ENCODE peak calls at places on chromosomes 2 and 18, in seven cellular contexts. One of them, this sample, is unnamed.
A peak's percentile ranks its signal among the peaks of the same experiment; 100 is the strongest.

GRCh38 chr2:15792331-15792730 is 148.0 kb upstream of the MYCN start:
- DNase-seq in right atrium auricular region: no peak
- DNase-seq in GM20000: no peak
- DNase-seq in kidney: no peak
- DNase-seq in HCEC 1CT: no peak
- DNase-seq in GM13977: no peak
- DNase-seq in lung microvascular endothelial cell: no peak
- DNase-seq in this sample: no peak

GRCh38 chr2:190533175-190533967 is 1.2 kb downstream of the NEMP2 start:
- DNase-seq in GM20000: no peak
- DNase-seq in lung microvascular endothelial cell: no peak
- DNase-seq in GM13977: no peak
- DNase-seq in right atrium auricular region: no peak
- DNase-seq in kidney: no peak
- DNase-seq in HCEC 1CT: no peak
- DNase-seq in this sample: no peak

GRCh38 chr2:4354678-4355077 is 651.3 kb downstream of the DCDC2C start:
- DNase-seq in kidney: no peak
- DNase-seq in GM20000: peak; percentile 14
- DNase-seq in HCEC 1CT: no peak
- DNase-seq in right atrium auricular region: no peak
- DNase-seq in GM13977: no peak
- DNase-seq in lung microvascular endothelial cell: no peak
- DNase-seq in this sample: no peak

GRCh38 chr2:9102861-9103662 is 99.6 kb upstream of the MBOAT2 start:
- DNase-seq in GM13977: no peak
- DNase-seq in GM20000: no peak
- DNase-seq in right atrium auricular region: no peak
- DNase-seq in kidney: peak; percentile 83
- DNase-seq in lung microvascular endothelial cell: no peak
- DNase-seq in HCEC 1CT: no peak
- DNase-seq in this sample: no peak

GRCh38 chr2:205527801-205528200 is 154.5 kb upstream of the NRP2 start:
- DNase-seq in right atrium auricular region: no peak
- DNase-seq in kidney: no peak
- DNase-seq in lung microvascular endothelial cell: no peak
- DNase-seq in GM13977: no peak
- DNase-seq in GM20000: no peak
- DNase-seq in HCEC 1CT: peak; percentile 51
- DNase-seq in this sample: peak; percentile 55

GRCh38 chr2:96527990-96528679 is 8.4 kb upstream of the ARID5A start:
- DNase-seq in HCEC 1CT: no peak
- DNase-seq in lung microvascular endothelial cell: peak; percentile 42
- DNase-seq in kidney: no peak
- DNase-seq in right atrium auricular region: peak; percentile 85
- DNase-seq in GM13977: peak; percentile 51
- DNase-seq in GM20000: no peak
- DNase-seq in this sample: no peak

GRCh38 chr2:38509322-38509946 is 93.3 kb downstream of the HNRNPLL start:
- DNase-seq in GM13977: no peak
- DNase-seq in GM20000: no peak
- DNase-seq in right atrium auricular region: no peak
- DNase-seq in lung microvascular endothelial cell: peak; percentile 27
- DNase-seq in HCEC 1CT: peak; percentile 58
- DNase-seq in kidney: no peak
- DNase-seq in this sample: peak; percentile 66

GRCh38 chr2:204240961-204241360 is 304.3 kb upstream of the PARD3B start:
- DNase-seq in kidney: no peak
- DNase-seq in right atrium auricular region: no peak
- DNase-seq in GM13977: no peak
- DNase-seq in GM20000: no peak
- DNase-seq in lung microvascular endothelial cell: no peak
- DNase-seq in HCEC 1CT: no peak
- DNase-seq in this sample: no peak

GRCh38 chr18:67310826-67311225 is 205.7 kb downstream of the DSEL start:
- DNase-seq in GM20000: no peak
- DNase-seq in kidney: no peak
- DNase-seq in HCEC 1CT: peak; percentile 65
- DNase-seq in lung microvascular endothelial cell: no peak
- DNase-seq in right atrium auricular region: no peak
- DNase-seq in GM13977: no peak
- DNase-seq in this sample: peak; percentile 33

GRCh38 chr2:143623270-143623669 is 494.1 kb downstream of the ARHGAP15 start:
- DNase-seq in kidney: no peak
- DNase-seq in GM20000: no peak
- DNase-seq in GM13977: no peak
- DNase-seq in HCEC 1CT: no peak
- DNase-seq in lung microvascular endothelial cell: no peak
- DNase-seq in right atrium auricular region: no peak
- DNase-seq in this sample: no peak

GRCh38 chr2:10433948-10434884 is 13.9 kb downstream of the ODC1 start:
- DNase-seq in right atrium auricular region: no peak
- DNase-seq in lung microvascular endothelial cell: no peak
- DNase-seq in GM13977: no peak
- DNase-seq in kidney: no peak
- DNase-seq in GM20000: no peak
- DNase-seq in HCEC 1CT: no peak
- DNase-seq in this sample: no peak

GRCh38 chr2:176589956-176590509 is 320.8 kb downstream of the MTX2 start:
- DNase-seq in kidney: no peak
- DNase-seq in right atrium auricular region: no peak
- DNase-seq in GM13977: no peak
- DNase-seq in HCEC 1CT: no peak
- DNase-seq in GM20000: no peak
- DNase-seq in lung microvascular endothelial cell: no peak
- DNase-seq in this sample: no peak

GRCh38 chr2:239716536-239717318 is 308.4 kb downstream of the NDUFA10 start:
- DNase-seq in kidney: no peak
- DNase-seq in HCEC 1CT: no peak
- DNase-seq in GM20000: no peak
- DNase-seq in GM13977: no peak
- DNase-seq in right atrium auricular region: no peak
- DNase-seq in lung microvascular endothelial cell: peak; percentile 48
- DNase-seq in this sample: no peak

GRCh38 chr18:68837665-68838390 is 39.9 kb downstream of the CCDC102B start:
- DNase-seq in lung microvascular endothelial cell: no peak
- DNase-seq in GM20000: no peak
- DNase-seq in GM13977: no peak
- DNase-seq in HCEC 1CT: peak; percentile 83
- DNase-seq in right atrium auricular region: no peak
- DNase-seq in kidney: no peak
- DNase-seq in this sample: peak; percentile 77

GRCh38 chr2:142940606-142941223 is 63.3 kb downstream of the KYNU start:
- DNase-seq in GM13977: no peak
- DNase-seq in lung microvascular endothelial cell: no peak
- DNase-seq in GM20000: no peak
- DNase-seq in HCEC 1CT: no peak
- DNase-seq in right atrium auricular region: no peak
- DNase-seq in kidney: no peak
- DNase-seq in this sample: no peak

GRCh38 chr2:18659891-18660290 is 70.5 kb upstream of the NT5C1B start:
- DNase-seq in HCEC 1CT: no peak
- DNase-seq in lung microvascular endothelial cell: no peak
- DNase-seq in GM13977: no peak
- DNase-seq in right atrium auricular region: no peak
- DNase-seq in GM20000: no peak
- DNase-seq in kidney: no peak
- DNase-seq in this sample: no peak

GRCh38 chr18:55189972-55190371 is 230.7 kb upstream of the CCDC68 start:
- DNase-seq in right atrium auricular region: no peak
- DNase-seq in GM13977: no peak
- DNase-seq in GM20000: no peak
- DNase-seq in HCEC 1CT: no peak
- DNase-seq in lung microvascular endothelial cell: no peak
- DNase-seq in kidney: no peak
- DNase-seq in this sample: no peak

GRCh38 chr2:186534406-186534805 is 48.3 kb downstream of the ZC3H15 start:
- DNase-seq in GM13977: no peak
- DNase-seq in HCEC 1CT: no peak
- DNase-seq in lung microvascular endothelial cell: no peak
- DNase-seq in right atrium auricular region: no peak
- DNase-seq in kidney: no peak
- DNase-seq in GM20000: no peak
- DNase-seq in this sample: no peak

GRCh38 chr2:235005603-235006259 is 53.9 kb downstream of the SH3BP4 start:
- DNase-seq in lung microvascular endothelial cell: peak; percentile 72
- DNase-seq in right atrium auricular region: no peak
- DNase-seq in HCEC 1CT: no peak
- DNase-seq in GM20000: no peak
- DNase-seq in GM13977: no peak
- DNase-seq in kidney: peak; percentile 72
- DNase-seq in this sample: no peak

GRCh38 chr2:122663737-122664136 is 908.3 kb downstream of the TSN start:
- DNase-seq in right atrium auricular region: no peak
- DNase-seq in GM13977: no peak
- DNase-seq in kidney: no peak
- DNase-seq in GM20000: no peak
- DNase-seq in lung microvascular endothelial cell: no peak
- DNase-seq in HCEC 1CT: no peak
- DNase-seq in this sample: no peak

GRCh38 chr2:95158441-95158840 is 1.2 kb downstream of the ZNF514 start:
- DNase-seq in lung microvascular endothelial cell: no peak
- DNase-seq in right atrium auricular region: no peak
- DNase-seq in HCEC 1CT: no peak
- DNase-seq in GM13977: no peak
- DNase-seq in GM20000: no peak
- DNase-seq in kidney: peak; percentile 39
- DNase-seq in this sample: no peak

GRCh38 chr2:100292022-100292580 is 30.2 kb downstream of the LONRF2 start:
- DNase-seq in lung microvascular endothelial cell: no peak
- DNase-seq in GM20000: no peak
- DNase-seq in kidney: no peak
- DNase-seq in GM13977: no peak
- DNase-seq in right atrium auricular region: peak; percentile 64
- DNase-seq in HCEC 1CT: no peak
- DNase-seq in this sample: peak; percentile 96

GRCh38 chr18:43932140-43932539 is 654.9 kb upstream of the SYT4 start:
- DNase-seq in GM20000: no peak
- DNase-seq in GM13977: no peak
- DNase-seq in kidney: no peak
- DNase-seq in HCEC 1CT: no peak
- DNase-seq in lung microvascular endothelial cell: no peak
- DNase-seq in right atrium auricular region: no peak
- DNase-seq in this sample: no peak

GRCh38 chr2:28360742-28361293 is 31.8 kb upstream of the FOSL2 start:
- DNase-seq in GM20000: no peak
- DNase-seq in GM13977: no peak
- DNase-seq in kidney: peak; percentile 92
- DNase-seq in HCEC 1CT: peak; percentile 69
- DNase-seq in right atrium auricular region: no peak
- DNase-seq in lung microvascular endothelial cell: peak; percentile 13
- DNase-seq in this sample: peak; percentile 57

GRCh38 chr18:50659091-50660003 is 99.5 kb downstream of the MAPK4 start:
- DNase-seq in GM13977: no peak
- DNase-seq in lung microvascular endothelial cell: no peak
- DNase-seq in kidney: no peak
- DNase-seq in HCEC 1CT: peak; percentile 42
- DNase-seq in GM20000: no peak
- DNase-seq in right atrium auricular region: no peak
- DNase-seq in this sample: no peak

GRCh38 chr2:118689456-118689855 is 158.0 kb downstream of the EN1 start:
- DNase-seq in kidney: no peak
- DNase-seq in right atrium auricular region: peak; percentile 1
- DNase-seq in GM20000: no peak
- DNase-seq in HCEC 1CT: no peak
- DNase-seq in lung microvascular endothelial cell: no peak
- DNase-seq in GM13977: no peak
- DNase-seq in this sample: no peak

GRCh38 chr2:112001942-112002341 is 53.1 kb upstream of the TMEM87B start:
- DNase-seq in lung microvascular endothelial cell: no peak
- DNase-seq in GM13977: no peak
- DNase-seq in right atrium auricular region: no peak
- DNase-seq in kidney: no peak
- DNase-seq in HCEC 1CT: no peak
- DNase-seq in GM20000: no peak
- DNase-seq in this sample: no peak

GRCh38 chr2:195580156-195580555 is 76.9 kb upstream of the SLC39A10 start:
- DNase-seq in GM20000: no peak
- DNase-seq in GM13977: no peak
- DNase-seq in kidney: no peak
- DNase-seq in right atrium auricular region: no peak
- DNase-seq in HCEC 1CT: no peak
- DNase-seq in lung microvascular endothelial cell: no peak
- DNase-seq in this sample: no peak

GRCh38 chr2:240960309-240960962 is 38.0 kb upstream of the SNED1 start:
- DNase-seq in HCEC 1CT: no peak
- DNase-seq in kidney: peak; percentile 97
- DNase-seq in GM13977: no peak
- DNase-seq in lung microvascular endothelial cell: peak; percentile 62
- DNase-seq in right atrium auricular region: peak; percentile 58
- DNase-seq in GM20000: no peak
- DNase-seq in this sample: no peak

GRCh38 chr18:45374878-45375630 is 240.2 kb upstream of the SLC14A2 start:
- DNase-seq in GM13977: no peak
- DNase-seq in HCEC 1CT: no peak
- DNase-seq in kidney: no peak
- DNase-seq in lung microvascular endothelial cell: no peak
- DNase-seq in GM20000: no peak
- DNase-seq in right atrium auricular region: no peak
- DNase-seq in this sample: no peak

GRCh38 chr2:29518010-29518409 is 402.8 kb downstream of the CLIP4 start:
- DNase-seq in GM13977: no peak
- DNase-seq in lung microvascular endothelial cell: no peak
- DNase-seq in right atrium auricular region: no peak
- DNase-seq in kidney: no peak
- DNase-seq in HCEC 1CT: peak; percentile 72
- DNase-seq in GM20000: no peak
- DNase-seq in this sample: peak; percentile 55

GRCh38 chr2:217801115-217801531 is 201.7 kb downstream of the TNS1 start:
- DNase-seq in HCEC 1CT: no peak
- DNase-seq in right atrium auricular region: peak; percentile 58
- DNase-seq in lung microvascular endothelial cell: peak; percentile 57
- DNase-seq in GM13977: no peak
- DNase-seq in kidney: no peak
- DNase-seq in GM20000: no peak
- DNase-seq in this sample: no peak

GRCh38 chr2:118014492-118014824 is 588 bp upstream of the CCDC93 start:
- DNase-seq in kidney: no peak
- DNase-seq in GM20000: peak; percentile 29
- DNase-seq in lung microvascular endothelial cell: no peak
- DNase-seq in GM13977: peak; percentile 33
- DNase-seq in right atrium auricular region: no peak
- DNase-seq in HCEC 1CT: no peak
- DNase-seq in this sample: no peak

GRCh38 chr18:49892148-49892924 is 79.0 kb upstream of the ACAA2 start:
- DNase-seq in HCEC 1CT: peak; percentile 2
- DNase-seq in lung microvascular endothelial cell: peak; percentile 13
- DNase-seq in right atrium auricular region: no peak
- DNase-seq in kidney: no peak
- DNase-seq in GM13977: no peak
- DNase-seq in GM20000: no peak
- DNase-seq in this sample: no peak

This sample was measured in HFFc6.